ENCODE peak calls at places on chromosomes 3 and 15, in nine cellular contexts. A, M, D, H, N, F, Z, U and X are unnamed samples.

GRCh38 chr15:31157644-31158069 is 56.1 kb upstream of the TRPM1 start:
- DNase-seq in A (no peak), M (no peak), D (no peak), H (no peak), N (no peak), F (no peak), Z (no peak), U (no peak), X (no peak)

GRCh38 chr3:129602730-129603560 is 3.5 kb downstream of the PLXND1 start:
- DNase-seq in A (peak; percentile 68), M (peak; percentile 92), D (peak; percentile 39), H (peak; percentile 68), N (peak; percentile 80), F (no peak), Z (no peak), U (no peak), X (peak; percentile 85)

GRCh38 chr3:41148901-41149300 is 50.4 kb upstream of the CTNNB1 start:
- DNase-seq in A (no peak), M (no peak), D (no peak), H (no peak), N (no peak), F (no peak), Z (no peak), U (no peak), X (no peak)

GRCh38 chr15:97168704-97169475 is 791.6 kb upstream of the ARRDC4 start:
- DNase-seq in A (no peak), M (no peak), D (no peak), H (no peak), N (no peak), F (peak; percentile 76), Z (no peak), U (peak; percentile 90), X (no peak)

GRCh38 chr3:62597481-62597880 is 224.1 kb upstream of the FEZF2 start:
- DNase-seq in A (no peak), M (no peak), D (no peak), H (no peak), N (no peak), F (no peak), Z (no peak), U (no peak), X (no peak)

GRCh38 chr3:128378631-128379347 is 87.9 kb downstream of the DNAJB8 start:
- DNase-seq in A (no peak), M (peak; percentile 69), D (no peak), H (no peak), N (peak; percentile 57), F (no peak), Z (no peak), U (no peak), X (no peak)

GRCh38 chr3:31610700-31611275 is 78.1 kb downstream of the STT3B start:
- DNase-seq in A (no peak), M (peak; percentile 28), D (peak; percentile 20), H (no peak), N (no peak), F (no peak), Z (no peak), U (no peak), X (peak; percentile 15)

GRCh38 chr3:69948246-69948862 is 51.2 kb upstream of the SAMMSON start:
- DNase-seq in A (no peak), M (peak; percentile 21), D (peak; percentile 7), H (no peak), N (no peak), F (no peak), Z (no peak), U (peak; percentile 13), X (peak; percentile 25)

GRCh38 chr15:96123028-96123400 is 207.5 kb upstream of the NR2F2 start:
- DNase-seq in A (no peak), M (no peak), D (no peak), H (no peak), N (no peak), F (no peak), Z (no peak), U (no peak), X (no peak)

GRCh38 chr3:186788482-186789370 is 5.3 kb downstream of the EIF4A2 start:
- DNase-seq in A (no peak), M (no peak), D (no peak), H (no peak), N (no peak), F (no peak), Z (no peak), U (no peak), X (no peak)

GRCh38 chr3:39136533-39137434 is 16.6 kb downstream of the CSRNP1 start:
- DNase-seq in A (no peak), M (no peak), D (no peak), H (no peak), N (no peak), F (no peak), Z (no peak), U (no peak), X (no peak)

GRCh38 chr3:25962255-25962654 is 172.4 kb downstream of the OXSM start:
- DNase-seq in A (no peak), M (no peak), D (peak; percentile 14), H (no peak), N (no peak), F (no peak), Z (no peak), U (peak; percentile 1), X (no peak)

GRCh38 chr3:42490243-42490642 is 12.2 kb upstream of the VIPR1 start:
- DNase-seq in A (peak; percentile 31), M (peak; percentile 9), D (peak; percentile 74), H (no peak), N (peak; percentile 86), F (no peak), Z (no peak), U (no peak), X (no peak)